ENCODE peak calls at places on chromosomes 12 and 14, in ten cellular contexts. R, O, W, F, G, E, M, K, H and D are unnamed samples.

GRCh38 chr14:61296707-61297502 is 15.8 kb upstream of the TMEM30B start:
- DNase-seq in R (no peak), O (peak), W (no peak), F (no peak), G (peak), E (peak), M (no peak), K (peak), H (no peak), D (peak)

GRCh38 chr12:111074965-111075364 is 154.6 kb upstream of the MYL2 start:
- DNase-seq in R (no peak), O (no peak), W (no peak), F (no peak), G (no peak), E (no peak), M (no peak), K (no peak), H (no peak), D (no peak)

GRCh38 chr14:39956372-39956771 is 524.1 kb upstream of the FBXO33 start:
- DNase-seq in R (no peak), O (no peak), W (no peak), F (no peak), G (peak), E (no peak), M (no peak), K (no peak), H (no peak), D (no peak)

GRCh38 chr12:113077057-113077858 is 20.7 kb downstream of the DTX1 start:
- DNase-seq in R (no peak), O (no peak), W (no peak), F (no peak), G (no peak), E (no peak), M (no peak), K (no peak), H (no peak), D (no peak)

GRCh38 chr14:54356172-54356571 is 40.6 kb upstream of the CDKN3 start:
- DNase-seq in R (no peak), O (peak), W (no peak), F (no peak), G (no peak), E (peak), M (no peak), K (no peak), H (no peak), D (no peak)

GRCh38 chr12:29741342-29742241 is 42.1 kb downstream of the TMTC1 start:
- DNase-seq in R (no peak), O (peak), W (no peak), F (no peak), G (no peak), E (no peak), M (peak), K (no peak), H (no peak), D (no peak)

GRCh38 chr14:74737753-74738325 is 24.9 kb downstream of the FCF1 start:
- DNase-seq in R (no peak), O (peak), W (no peak), F (no peak), G (no peak), E (no peak), M (no peak), K (no peak), H (no peak), D (no peak)

GRCh38 chr14:73180385-73180805 is 44.1 kb downstream of the PSEN1 start:
- DNase-seq in R (no peak), O (peak), W (no peak), F (no peak), G (no peak), E (no peak), M (no peak), K (no peak), H (no peak), D (no peak)